ENCODE peak calls at places on chromosome 7, in seven cellular contexts. One of them, this sample, is unnamed.

GRCh38 chr7:98628916-98629525 is 11.9 kb downstream of the NPTX2 start:
- DNase-seq in GM12892: no peak
- DNase-seq in SK-N-SH: no peak
- DNase-seq in GM12878: no peak
- DNase-seq in K562: no peak
- DNase-seq in H1: no peak
- DNase-seq in HepG2: no peak
- DNase-seq in this sample: no peak

GRCh38 chr7:127650842-127651555 is 995 bp upstream of the SND1 start:
- DNase-seq in GM12892: peak; percentile 12
- DNase-seq in SK-N-SH: peak; percentile 62
- DNase-seq in GM12878: no peak
- DNase-seq in K562: no peak
- DNase-seq in H1: no peak
- DNase-seq in HepG2: no peak
- DNase-seq in this sample: no peak

GRCh38 chr7:24858108-24858977 is 101.1 kb upstream of the GSDME start:
- DNase-seq in GM12892: no peak
- DNase-seq in SK-N-SH: no peak
- DNase-seq in GM12878: no peak
- DNase-seq in K562: no peak
- DNase-seq in H1: no peak
- DNase-seq in HepG2: peak; percentile 53
- DNase-seq in this sample: no peak

GRCh38 chr7:55516399-55516798 is 55.9 kb downstream of the VOPP1 start:
- DNase-seq in GM12892: no peak
- DNase-seq in SK-N-SH: no peak
- DNase-seq in GM12878: no peak
- DNase-seq in K562: no peak
- DNase-seq in H1: no peak
- DNase-seq in HepG2: no peak
- DNase-seq in this sample: no peak

GRCh38 chr7:77428777-77429231 is 12.7 kb upstream of the GSAP start:
- DNase-seq in GM12892: no peak
- DNase-seq in SK-N-SH: no peak
- DNase-seq in GM12878: no peak
- DNase-seq in K562: no peak
- DNase-seq in H1: no peak
- DNase-seq in HepG2: no peak
- DNase-seq in this sample: no peak

GRCh38 chr7:43522406-43523156 is 60.3 kb upstream of the STK17A start:
- DNase-seq in GM12892: no peak
- DNase-seq in SK-N-SH: no peak
- DNase-seq in GM12878: no peak
- DNase-seq in K562: no peak
- DNase-seq in H1: no peak
- DNase-seq in HepG2: no peak
- DNase-seq in this sample: no peak

GRCh38 chr7:19522486-19522885 is 186.4 kb downstream of the POLR1F start:
- DNase-seq in GM12892: no peak
- DNase-seq in SK-N-SH: no peak
- DNase-seq in GM12878: no peak
- DNase-seq in K562: no peak
- DNase-seq in H1: no peak
- DNase-seq in HepG2: no peak
- DNase-seq in this sample: no peak

GRCh38 chr7:50474382-50475155 is 24.4 kb upstream of the FIGNL1 start:
- DNase-seq in GM12892: no peak
- DNase-seq in SK-N-SH: no peak
- DNase-seq in GM12878: no peak
- DNase-seq in K562: no peak
- DNase-seq in H1: no peak
- DNase-seq in HepG2: no peak
- DNase-seq in this sample: no peak

GRCh38 chr7:7736671-7737070 is 18.3 kb upstream of the RPA3 start:
- DNase-seq in GM12892: no peak
- DNase-seq in SK-N-SH: no peak
- DNase-seq in GM12878: no peak
- DNase-seq in K562: no peak
- DNase-seq in H1: no peak
- DNase-seq in HepG2: no peak
- DNase-seq in this sample: no peak

GRCh38 chr7:41785265-41785664 is 82.4 kb upstream of the INHBA start:
- DNase-seq in GM12892: no peak
- DNase-seq in SK-N-SH: no peak
- DNase-seq in GM12878: no peak
- DNase-seq in K562: no peak
- DNase-seq in H1: no peak
- DNase-seq in HepG2: no peak
- DNase-seq in this sample: no peak

GRCh38 chr7:68866136-68866535 is 732.1 kb upstream of the AUTS2 start:
- DNase-seq in GM12892: no peak
- DNase-seq in SK-N-SH: no peak
- DNase-seq in GM12878: no peak
- DNase-seq in K562: no peak
- DNase-seq in H1: no peak
- DNase-seq in HepG2: no peak
- DNase-seq in this sample: no peak

GRCh38 chr7:93949468-93949867 is 27.9 kb downstream of the GNG11 start:
- DNase-seq in GM12892: no peak
- DNase-seq in SK-N-SH: peak; percentile 28
- DNase-seq in GM12878: no peak
- DNase-seq in K562: no peak
- DNase-seq in H1: no peak
- DNase-seq in HepG2: no peak
- DNase-seq in this sample: no peak

GRCh38 chr7:29106128-29106988 is 40.0 kb downstream of the CPVL start:
- DNase-seq in GM12892: no peak
- DNase-seq in SK-N-SH: peak; percentile 43
- DNase-seq in GM12878: no peak
- DNase-seq in K562: no peak
- DNase-seq in H1: peak; percentile 21
- DNase-seq in HepG2: peak; percentile 56
- DNase-seq in this sample: no peak

GRCh38 chr7:147492621-147493020 is 1097.9 kb upstream of the C7orf33 start:
- DNase-seq in GM12892: no peak
- DNase-seq in SK-N-SH: no peak
- DNase-seq in GM12878: no peak
- DNase-seq in K562: no peak
- DNase-seq in H1: no peak
- DNase-seq in HepG2: no peak
- DNase-seq in this sample: no peak

DNA sequence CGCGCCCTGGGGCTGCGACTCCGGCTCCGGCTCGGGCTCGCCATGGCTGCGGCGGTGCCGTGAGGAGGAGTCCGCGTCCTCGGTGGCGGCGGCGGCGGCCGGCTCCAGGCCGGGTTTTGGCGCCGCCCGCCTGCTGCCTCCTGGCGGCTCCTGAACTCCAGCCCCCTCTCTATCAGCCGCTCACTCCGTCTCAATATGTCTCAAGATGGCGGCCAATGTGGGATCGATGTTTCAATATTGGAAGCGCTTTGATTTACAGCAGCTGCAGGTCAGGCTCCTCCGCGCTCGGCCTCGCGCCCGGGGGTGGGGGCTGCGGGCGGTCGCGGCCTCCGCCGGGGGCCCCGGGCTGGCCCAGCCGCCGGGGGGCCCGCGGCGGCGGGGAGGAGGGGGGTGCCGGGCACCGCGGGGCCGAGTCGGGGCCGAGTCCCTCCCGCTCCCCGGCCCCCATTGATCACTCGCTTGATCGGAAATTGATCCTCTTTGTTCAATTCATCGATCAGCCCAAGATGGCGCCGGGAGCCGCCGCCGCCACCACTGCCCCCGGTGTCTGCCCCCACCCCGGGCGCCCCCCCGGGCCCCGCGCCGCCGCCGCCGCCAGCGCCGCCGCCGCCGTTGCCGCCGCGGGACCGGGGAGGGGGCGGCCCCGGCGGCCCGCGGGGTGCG is 1.5 kb upstream of the CUX1 start:
- DNase-seq in GM12892: no peak
- DNase-seq in SK-N-SH: peak; percentile 97
- DNase-seq in GM12878: no peak
- DNase-seq in K562: peak; percentile 89
- DNase-seq in H1: peak; percentile 33
- DNase-seq in HepG2: peak; percentile 70
- DNase-seq in this sample: peak; percentile 73
- TF ChIP-seq POLR2AphosphoS5 in GM12892: no peak
- TF ChIP-seq POLR2AphosphoS5 in SK-N-SH: peak; percentile 65
- TF ChIP-seq POLR2AphosphoS5 in GM12878: no peak
- TF ChIP-seq POLR2AphosphoS5 in K562: peak; percentile 58
- TF ChIP-seq POLR2AphosphoS5 in H1: peak; percentile 43
- TF ChIP-seq POLR2AphosphoS5 in HepG2: peak; percentile 63
- TF ChIP-seq POLR2AphosphoS5 in this sample: no peak

GRCh38 chr7:154339169-154339568 is 287.0 kb downstream of the DPP6 start:
- DNase-seq in GM12892: no peak
- DNase-seq in SK-N-SH: no peak
- DNase-seq in GM12878: no peak
- DNase-seq in K562: no peak
- DNase-seq in H1: no peak
- DNase-seq in HepG2: no peak
- DNase-seq in this sample: no peak
- TF ChIP-seq TAF1 in GM12892: no peak
- TF ChIP-seq TAF1 in SK-N-SH: no peak
- TF ChIP-seq TAF1 in GM12878: no peak
- TF ChIP-seq TAF1 in K562: no peak
- TF ChIP-seq TAF1 in H1: no peak
- TF ChIP-seq TAF1 in HepG2: no peak
- TF ChIP-seq TAF1 in this sample: no peak

GRCh38 chr7:129421717-129422250 is 12.4 kb upstream of the STRIP2 start:
- DNase-seq in GM12892: no peak
- DNase-seq in SK-N-SH: no peak
- DNase-seq in GM12878: no peak
- DNase-seq in K562: no peak
- DNase-seq in H1: no peak
- DNase-seq in HepG2: no peak
- DNase-seq in this sample: no peak

GRCh38 chr7:129427646-129428045 is 6.6 kb upstream of the STRIP2 start:
- DNase-seq in GM12892: no peak
- DNase-seq in SK-N-SH: no peak
- DNase-seq in GM12878: no peak
- DNase-seq in K562: no peak
- DNase-seq in H1: no peak
- DNase-seq in HepG2: no peak
- DNase-seq in this sample: no peak

GRCh38 chr7:129426482-129426881 is 7.8 kb upstream of the STRIP2 start:
- DNase-seq in GM12892: no peak
- DNase-seq in SK-N-SH: no peak
- DNase-seq in GM12878: no peak
- DNase-seq in K562: no peak
- DNase-seq in H1: no peak
- DNase-seq in HepG2: no peak
- DNase-seq in this sample: no peak

GRCh38 chr7:129422727-129423126 is 11.5 kb upstream of the STRIP2 start:
- DNase-seq in GM12892: no peak
- DNase-seq in SK-N-SH: no peak
- DNase-seq in GM12878: no peak
- DNase-seq in K562: no peak
- DNase-seq in H1: no peak
- DNase-seq in HepG2: no peak
- DNase-seq in this sample: no peak

GRCh38 chr7:129423700-129424410 is 10.4 kb upstream of the STRIP2 start:
- DNase-seq in GM12892: no peak
- DNase-seq in SK-N-SH: peak; percentile 43
- DNase-seq in GM12878: no peak
- DNase-seq in K562: peak; percentile 72
- DNase-seq in H1: no peak
- DNase-seq in HepG2: peak; percentile 12
- DNase-seq in this sample: no peak
- TF ChIP-seq POLR2AphosphoS5 in GM12892: no peak
- TF ChIP-seq POLR2AphosphoS5 in SK-N-SH: no peak
- TF ChIP-seq POLR2AphosphoS5 in GM12878: no peak
- TF ChIP-seq POLR2AphosphoS5 in K562: peak; percentile 60
- TF ChIP-seq POLR2AphosphoS5 in H1: no peak
- TF ChIP-seq POLR2AphosphoS5 in HepG2: no peak
- TF ChIP-seq POLR2AphosphoS5 in this sample: no peak

DNA sequence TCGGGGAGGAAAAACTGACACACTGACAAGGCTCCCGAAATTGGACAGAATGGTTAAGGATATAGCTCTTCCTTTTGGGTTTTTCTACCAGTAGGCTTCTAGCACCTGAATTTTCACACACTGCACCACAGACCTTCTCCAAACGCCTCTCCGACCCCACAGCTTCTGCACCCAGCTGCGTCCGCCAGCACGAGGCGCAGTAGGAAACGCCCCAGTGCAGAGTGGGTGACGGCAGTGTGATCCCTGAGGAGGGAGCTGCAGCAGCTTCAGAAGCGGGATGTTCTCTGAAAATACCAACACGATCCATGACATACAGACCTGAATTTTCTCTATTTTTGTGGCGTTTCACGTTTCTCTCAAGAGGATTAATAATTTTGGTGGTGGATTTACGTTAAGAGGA is 25.9 kb downstream of the HSPB1 start:
- DNase-seq in GM12892: no peak
- DNase-seq in SK-N-SH: no peak
- DNase-seq in GM12878: no peak
- DNase-seq in K562: peak; percentile 44
- DNase-seq in H1: no peak
- DNase-seq in HepG2: no peak
- DNase-seq in this sample: no peak
- TF ChIP-seq TAF1 in GM12892: no peak
- TF ChIP-seq TAF1 in SK-N-SH: no peak
- TF ChIP-seq TAF1 in GM12878: no peak
- TF ChIP-seq TAF1 in K562: no peak
- TF ChIP-seq TAF1 in H1: no peak
- TF ChIP-seq TAF1 in HepG2: no peak
- TF ChIP-seq TAF1 in this sample: no peak

GRCh38 chr7:131284702-131285419 is 42.8 kb upstream of the MKLN1 start:
- DNase-seq in GM12892: no peak
- DNase-seq in SK-N-SH: no peak
- DNase-seq in GM12878: no peak
- DNase-seq in K562: no peak
- DNase-seq in H1: no peak
- DNase-seq in HepG2: no peak
- DNase-seq in this sample: no peak
- TF ChIP-seq POLR2AphosphoS5 in GM12892: no peak
- TF ChIP-seq POLR2AphosphoS5 in SK-N-SH: no peak
- TF ChIP-seq POLR2AphosphoS5 in GM12878: no peak
- TF ChIP-seq POLR2AphosphoS5 in K562: no peak
- TF ChIP-seq POLR2AphosphoS5 in H1: no peak
- TF ChIP-seq POLR2AphosphoS5 in HepG2: no peak
- TF ChIP-seq POLR2AphosphoS5 in this sample: no peak

DNA sequence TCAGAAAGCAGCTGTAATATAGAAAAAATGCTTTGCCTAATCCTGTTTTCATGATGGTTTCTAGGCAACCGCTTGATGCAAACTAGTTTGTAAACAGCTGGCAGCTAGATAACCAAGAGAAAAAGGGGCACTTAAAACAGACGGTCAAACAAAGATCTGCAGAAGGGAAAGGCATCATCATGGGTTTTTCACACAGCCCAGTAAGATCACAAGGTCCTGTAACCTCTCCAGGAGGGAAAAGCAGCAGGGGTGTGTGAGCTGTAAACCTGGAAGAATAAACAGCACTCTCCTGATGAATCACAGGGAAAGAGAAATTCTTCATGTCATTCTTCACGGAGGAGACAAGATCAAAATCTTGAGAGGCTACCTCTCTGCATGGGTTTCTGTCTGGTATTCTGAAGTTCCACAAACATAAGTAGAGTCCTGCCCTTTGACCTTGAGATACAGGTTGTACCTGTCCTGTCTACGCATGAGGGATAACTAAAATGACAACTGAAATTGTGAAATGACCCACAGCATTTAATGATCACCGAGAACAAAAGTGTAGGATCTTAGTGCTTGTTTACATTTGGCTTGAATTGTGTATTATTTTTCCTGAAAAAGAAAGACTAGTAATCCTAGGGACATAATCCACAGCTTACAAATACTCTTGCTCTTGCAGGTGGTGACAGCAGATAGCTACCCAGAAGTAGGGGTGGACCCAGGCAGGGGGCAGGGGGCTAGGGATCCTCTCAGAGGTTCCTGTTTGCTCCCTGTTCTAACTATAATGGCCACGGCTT is 48.0 kb downstream of the CREB3L2 start:
- DNase-seq in GM12892: no peak
- DNase-seq in SK-N-SH: no peak
- DNase-seq in GM12878: no peak
- DNase-seq in K562: peak; percentile 68
- DNase-seq in H1: no peak
- DNase-seq in HepG2: no peak
- DNase-seq in this sample: no peak
- TF ChIP-seq TAF1 in GM12892: no peak
- TF ChIP-seq TAF1 in SK-N-SH: no peak
- TF ChIP-seq TAF1 in GM12878: no peak
- TF ChIP-seq TAF1 in K562: no peak
- TF ChIP-seq TAF1 in H1: no peak
- TF ChIP-seq TAF1 in HepG2: no peak
- TF ChIP-seq TAF1 in this sample: no peak

This sample was measured in GM12891.